ENCODE peak calls at places on chromosomes 11 and 22, in eight cellular contexts. X, J, P, V, Z, R, K and B are unnamed samples.

GRCh38 chr22:25482091-25482760 is 82.2 kb upstream of the GRK3 start:
- DNase-seq in X (no peak), J (no peak), P (no peak), V (no peak), Z (no peak), R (no peak), K (no peak), B (no peak)

GRCh38 chr11:69867076-69868002 is 48.1 kb upstream of the FGF3 start:
- DNase-seq in X (peak), J (no peak), P (no peak), V (peak), Z (peak), R (no peak), K (peak), B (no peak)

GRCh38 chr11:66868082-66868725 is 11.3 kb downstream of the LRFN4 start:
- DNase-seq in X (no peak), J (no peak), P (no peak), V (no peak), Z (no peak), R (no peak), K (no peak), B (no peak)

GRCh38 chr11:69080361-69080973 is 31.7 kb downstream of the TPCN2 start:
- DNase-seq in X (peak), J (no peak), P (no peak), V (peak), Z (peak), R (no peak), K (no peak), B (peak)

GRCh38 chr11:3007404-3008010 is 15.4 kb upstream of the NAP1L4 start:
- DNase-seq in X (no peak), J (no peak), P (no peak), V (no peak), Z (no peak), R (no peak), K (no peak), B (no peak)

GRCh38 chr11:443542-444199 is 1.9 kb upstream of the ANO9 start:
- DNase-seq in X (peak), J (no peak), P (no peak), V (no peak), Z (no peak), R (no peak), K (peak), B (no peak)

GRCh38 chr11:11039249-11039965 is 181.6 kb upstream of the ZBED5 start:
- DNase-seq in X (no peak), J (no peak), P (no peak), V (no peak), Z (no peak), R (no peak), K (no peak), B (no peak)

GRCh38 chr11:69558519-69558941 is 77.1 kb downstream of the LINC01488 start:
- DNase-seq in X (no peak), J (no peak), P (no peak), V (no peak), Z (no peak), R (no peak), K (no peak), B (no peak)

GRCh38 chr11:45651156-45651555 is 14.3 kb downstream of the CHST1 start:
- DNase-seq in X (no peak), J (no peak), P (no peak), V (no peak), Z (no peak), R (no peak), K (no peak), B (no peak)

GRCh38 chr11:130580372-130580771 is 131.9 kb downstream of the ADAMTS15 start:
- DNase-seq in X (peak), J (peak), P (no peak), V (peak), Z (peak), R (no peak), K (peak), B (peak)

GRCh38 chr11:43130616-43131015 is 181.2 kb upstream of the API5 start:
- DNase-seq in X (no peak), J (no peak), P (no peak), V (no peak), Z (no peak), R (no peak), K (no peak), B (no peak)

GRCh38 chr11:57116654-57117053 is 65.1 kb upstream of the LRRC55 start:
- DNase-seq in X (peak), J (no peak), P (peak), V (peak), Z (peak), R (peak), K (peak), B (peak)

GRCh38 chr22:29212738-29213137 is 7.0 kb downstream of the EMID1 start:
- DNase-seq in X (no peak), J (no peak), P (no peak), V (no peak), Z (no peak), R (no peak), K (no peak), B (no peak)

GRCh38 chr11:7787239-7787638 is 9.5 kb downstream of the OR5P2 start:
- DNase-seq in X (no peak), J (no peak), P (no peak), V (no peak), Z (no peak), R (no peak), K (no peak), B (no peak)

GRCh38 chr11:79594839-79595238 is 154.0 kb upstream of the TENM4 start:
- DNase-seq in X (no peak), J (no peak), P (no peak), V (no peak), Z (no peak), R (no peak), K (no peak), B (no peak)

GRCh38 chr11:108592591-108593213 is 866 bp downstream of the EXPH5 start:
- DNase-seq in X (peak), J (no peak), P (no peak), V (no peak), Z (peak), R (no peak), K (no peak), B (peak)

GRCh38 chr11:80970016-80970516 is 1529.2 kb upstream of the TENM4 start:
- DNase-seq in X (no peak), J (no peak), P (no peak), V (no peak), Z (no peak), R (no peak), K (no peak), B (no peak)

GRCh38 chr11:134282121-134283045 is 6.2 kb downstream of the GLB1L3 start:
- DNase-seq in X (no peak), J (no peak), P (no peak), V (no peak), Z (no peak), R (no peak), K (no peak), B (no peak)

GRCh38 chr11:86089659-86090058 is 20.8 kb upstream of the PICALM start:
- DNase-seq in X (no peak), J (no peak), P (no peak), V (peak), Z (peak), R (peak), K (peak), B (no peak)

GRCh38 chr11:22558638-22559037 is 67.0 kb downstream of the FANCF start:
- DNase-seq in X (no peak), J (no peak), P (no peak), V (peak), Z (peak), R (no peak), K (peak), B (no peak)

GRCh38 chr22:39534092-39534506 is 1.6 kb upstream of the RPS19BP1 start:
- DNase-seq in X (no peak), J (no peak), P (no peak), V (no peak), Z (no peak), R (no peak), K (no peak), B (no peak)

GRCh38 chr22:39536711-39537110 is 4.2 kb upstream of the RPS19BP1 start:
- DNase-seq in X (no peak), J (no peak), P (no peak), V (no peak), Z (no peak), R (no peak), K (no peak), B (no peak)

GRCh38 chr22:39535831-39536449 is 3.4 kb upstream of the RPS19BP1 start:
- DNase-seq in X (no peak), J (no peak), P (no peak), V (no peak), Z (no peak), R (no peak), K (no peak), B (no peak)

GRCh38 chr22:39534591-39535301 is 2.2 kb upstream of the RPS19BP1 start:
- DNase-seq in X (peak), J (no peak), P (no peak), V (peak), Z (peak), R (no peak), K (peak), B (peak)

GRCh38 chr22:39535302-39535805 is 2.8 kb upstream of the RPS19BP1 start:
- DNase-seq in X (no peak), J (no peak), P (no peak), V (no peak), Z (no peak), R (no peak), K (no peak), B (no peak)
- H3K4me3 ChIP-seq in X (no peak), J (no peak), P (no peak), V (no peak), Z (no peak), R (no peak), K (no peak), B (no peak)

DNA sequence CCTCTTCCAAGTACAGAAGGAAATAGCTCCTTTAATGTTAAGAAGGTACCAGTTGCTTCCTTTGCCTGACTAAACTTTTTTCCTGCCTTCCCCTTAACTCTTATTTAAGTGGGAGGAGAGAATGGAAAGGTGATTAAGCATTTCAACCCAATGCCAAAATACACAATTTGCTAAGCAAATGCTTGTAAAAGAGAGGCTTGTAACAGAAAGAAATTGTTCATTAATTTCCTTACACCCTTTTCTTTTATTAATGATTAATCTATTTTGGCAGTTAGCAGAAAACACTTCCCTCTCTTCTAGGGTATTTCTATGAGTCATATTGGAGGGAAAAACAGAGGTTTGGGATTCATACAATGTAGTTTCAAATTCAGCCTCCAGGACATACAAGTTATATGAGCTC is 427.6 kb upstream of the FAT3 start:
- DNase-seq in X (peak), J (no peak), P (no peak), V (no peak), Z (peak), R (no peak), K (no peak), B (no peak)
- TF ChIP-seq CTCF in X (no peak), J (no peak), P (no peak), V (no peak), Z (no peak), R (no peak), K (no peak), B (no peak)

DNA sequence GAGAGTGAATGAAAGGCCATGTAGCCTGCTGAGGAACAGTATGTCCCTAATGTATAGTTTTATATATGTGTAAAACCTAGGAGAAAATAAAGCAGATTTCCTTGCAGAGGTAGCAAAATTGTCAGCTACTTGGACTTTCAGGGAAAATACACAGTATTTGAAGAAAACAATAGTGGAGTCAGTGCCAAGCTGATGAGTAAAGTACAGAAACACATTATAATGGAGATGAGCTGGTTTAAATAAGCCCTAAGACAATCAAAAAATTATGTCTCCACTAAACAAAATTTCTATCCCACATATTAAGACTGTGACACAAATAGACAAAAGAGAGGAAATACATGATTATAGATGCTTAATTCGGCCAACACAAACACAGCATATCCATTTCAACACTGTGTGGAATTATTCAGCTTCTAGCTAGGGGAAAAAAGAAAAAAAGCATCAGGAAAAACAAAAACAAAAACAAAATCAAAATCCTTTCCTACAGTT is 76.0 kb downstream of the MAML2 start:
- DNase-seq in X (no peak), J (no peak), P (no peak), V (no peak), Z (no peak), R (no peak), K (no peak), B (no peak)
- H3K4me3 ChIP-seq in X (no peak), J (no peak), P (no peak), V (no peak), Z (no peak), R (no peak), K (no peak), B (no peak)

GRCh38 chr22:37187552-37187890 is 526 bp downstream of the C1QTNF6 start:
- DNase-seq in X (peak), J (no peak), P (no peak), V (peak), Z (peak), R (no peak), K (peak), B (peak)
- TF ChIP-seq CTCF in X (no peak), J (no peak), P (no peak), V (no peak), Z (no peak), R (no peak), K (no peak), B (no peak)